ENCODE peak calls at places on chromosomes 12 and 14, in four cellular contexts. One of them, this sample, is unnamed.

GRCh38 chr12:121789800-121790748 is 3.4 kb downstream of the RHOF start:
- DNase-seq in IMR-90: peak; percentile 34
- DNase-seq in GM12878: peak; percentile 70
- DNase-seq in K562: no peak
- DNase-seq in this sample: no peak

GRCh38 chr12:19434538-19434937 is 4.8 kb upstream of the AEBP2 start:
- DNase-seq in IMR-90: no peak
- DNase-seq in GM12878: no peak
- DNase-seq in K562: no peak
- DNase-seq in this sample: no peak

GRCh38 chr14:62674833-62675232 is 370.4 kb downstream of the KCNH5 start:
- DNase-seq in IMR-90: no peak
- DNase-seq in GM12878: no peak
- DNase-seq in K562: no peak
- DNase-seq in this sample: no peak

GRCh38 chr12:96120359-96121100 is 73.6 kb upstream of the ELK3 start:
- DNase-seq in IMR-90: no peak
- DNase-seq in GM12878: peak; percentile 15
- DNase-seq in K562: no peak
- DNase-seq in this sample: no peak

GRCh38 chr14:102922490-102923200 is at the start of gene AMN:
- DNase-seq in IMR-90: no peak
- DNase-seq in GM12878: no peak
- DNase-seq in K562: peak; percentile 42
- DNase-seq in this sample: no peak

GRCh38 chr12:50041461-50041860 is 15.9 kb upstream of the ASIC1 start:
- DNase-seq in IMR-90: no peak
- DNase-seq in GM12878: no peak
- DNase-seq in K562: peak; percentile 38
- DNase-seq in this sample: no peak

GRCh38 chr12:64682572-64683277 is 72.4 kb downstream of the RASSF3 start:
- DNase-seq in IMR-90: peak; percentile 93
- DNase-seq in GM12878: no peak
- DNase-seq in K562: no peak
- DNase-seq in this sample: peak; percentile 74

GRCh38 chr12:129903956-129904769 is at the start of gene TMEM132D:
- DNase-seq in IMR-90: no peak
- DNase-seq in GM12878: no peak
- DNase-seq in K562: no peak
- DNase-seq in this sample: no peak

GRCh38 chr12:107661830-107662229 is 23.8 kb upstream of the PWP1 start:
- DNase-seq in IMR-90: no peak
- DNase-seq in GM12878: peak; percentile 42
- DNase-seq in K562: no peak
- DNase-seq in this sample: peak; percentile 39

GRCh38 chr12:9378430-9378835 is 170.2 kb upstream of the PZP start:
- DNase-seq in IMR-90: no peak
- DNase-seq in GM12878: no peak
- DNase-seq in K562: peak; percentile 39
- DNase-seq in this sample: peak; percentile 49

GRCh38 chr12:105492591-105492990 is 162.1 kb downstream of the C12orf75 start:
- DNase-seq in IMR-90: peak; percentile 43
- DNase-seq in GM12878: no peak
- DNase-seq in K562: no peak
- DNase-seq in this sample: no peak

GRCh38 chr12:42094277-42094676 is 50.4 kb downstream of the GXYLT1 start:
- DNase-seq in IMR-90: peak; percentile 72
- DNase-seq in GM12878: no peak
- DNase-seq in K562: peak; percentile 34
- DNase-seq in this sample: peak; percentile 39

GRCh38 chr14:52355016-52355430 is 40.9 kb downstream of the PTGER2 start:
- DNase-seq in IMR-90: peak; percentile 95
- DNase-seq in GM12878: no peak
- DNase-seq in K562: no peak
- DNase-seq in this sample: no peak

GRCh38 chr12:13103391-13104033 is at the start of gene GSG1:
- DNase-seq in IMR-90: peak; percentile 44
- DNase-seq in GM12878: no peak
- DNase-seq in K562: no peak
- DNase-seq in this sample: no peak

GRCh38 chr12:92551853-92552397 is 150.9 kb upstream of the PLEKHG7 start:
- DNase-seq in IMR-90: peak; percentile 73
- DNase-seq in GM12878: peak; percentile 98
- DNase-seq in K562: no peak
- DNase-seq in this sample: no peak

GRCh38 chr14:74655597-74656389 is 43.8 kb upstream of the LTBP2 start:
- DNase-seq in IMR-90: peak; percentile 61
- DNase-seq in GM12878: no peak
- DNase-seq in K562: no peak
- DNase-seq in this sample: no peak

GRCh38 chr12:130953783-130954543 is at the start of gene ADGRD1:
- DNase-seq in IMR-90: peak; percentile 3
- DNase-seq in GM12878: no peak
- DNase-seq in K562: peak; percentile 55
- DNase-seq in this sample: no peak

GRCh38 chr14:99889268-99889667 is 96.1 kb downstream of the EML1 start:
- DNase-seq in IMR-90: no peak
- DNase-seq in GM12878: no peak
- DNase-seq in K562: no peak
- DNase-seq in this sample: no peak

GRCh38 chr12:12804432-12804886 is 8.7 kb upstream of the DDX47 start:
- DNase-seq in IMR-90: peak; percentile 95
- DNase-seq in GM12878: no peak
- DNase-seq in K562: no peak
- DNase-seq in this sample: peak; percentile 68

GRCh38 chr12:88624911-88625310 is 44.6 kb upstream of the KITLG start:
- DNase-seq in IMR-90: peak; percentile 62
- DNase-seq in GM12878: no peak
- DNase-seq in K562: no peak
- DNase-seq in this sample: no peak

GRCh38 chr12:29241821-29242591 is 92.9 kb downstream of the FAR2 start:
- DNase-seq in IMR-90: peak; percentile 80
- DNase-seq in GM12878: peak; percentile 72
- DNase-seq in K562: no peak
- DNase-seq in this sample: peak; percentile 84

GRCh38 chr14:104262515-104263514 is 124.4 kb downstream of the KIF26A start:
- DNase-seq in IMR-90: no peak
- DNase-seq in GM12878: no peak
- DNase-seq in K562: no peak
- DNase-seq in this sample: no peak

GRCh38 chr12:27425306-27425705 is 21.2 kb upstream of the SMCO2 start:
- DNase-seq in IMR-90: no peak
- DNase-seq in GM12878: no peak
- DNase-seq in K562: no peak
- DNase-seq in this sample: no peak

GRCh38 chr12:132662901-132663755 is 24.0 kb downstream of the POLE start:
- DNase-seq in IMR-90: no peak
- DNase-seq in GM12878: no peak
- DNase-seq in K562: no peak
- DNase-seq in this sample: no peak

GRCh38 chr12:104752883-104753282 is 205.2 kb downstream of the SLC41A2 start:
- DNase-seq in IMR-90: no peak
- DNase-seq in GM12878: no peak
- DNase-seq in K562: no peak
- DNase-seq in this sample: no peak

GRCh38 chr12:121428883-121429282 is 29.0 kb downstream of the RNF34 start:
- DNase-seq in IMR-90: no peak
- DNase-seq in GM12878: no peak
- DNase-seq in K562: no peak
- DNase-seq in this sample: no peak

GRCh38 chr12:112540021-112540420 is 121.3 kb downstream of the PTPN11 start:
- DNase-seq in IMR-90: no peak
- DNase-seq in GM12878: no peak
- DNase-seq in K562: no peak
- DNase-seq in this sample: no peak

DNA sequence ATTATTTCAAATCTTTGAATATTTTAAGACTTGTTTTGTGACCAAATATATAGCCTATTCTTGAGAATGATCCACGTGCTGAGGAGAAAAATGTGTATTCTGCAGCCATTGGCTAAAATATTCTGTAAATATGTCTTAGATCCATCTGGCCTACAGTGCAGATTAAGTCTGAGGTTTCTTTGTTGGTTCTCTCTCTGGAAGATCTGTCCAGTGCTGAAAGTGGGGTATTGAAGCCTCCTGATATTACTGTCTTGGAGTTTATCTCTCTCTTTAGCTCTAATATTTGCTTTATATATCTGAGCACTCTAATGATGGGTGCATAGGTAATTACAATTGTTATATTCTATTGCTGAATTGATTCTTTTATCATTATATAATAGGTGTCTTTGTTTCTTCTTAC is 617.4 kb upstream of the LRFN5 start:
- DNase-seq in IMR-90: no peak
- DNase-seq in GM12878: no peak
- DNase-seq in K562: no peak
- DNase-seq in this sample: no peak
- TF ChIP-seq FOS in IMR-90: no peak
- TF ChIP-seq FOS in GM12878: no peak
- TF ChIP-seq FOS in K562: no peak
- TF ChIP-seq FOS in this sample: no peak

GRCh38 chr12:6841139-6841515 is 402 bp downstream of the GNB3 start:
- DNase-seq in IMR-90: no peak
- DNase-seq in GM12878: no peak
- DNase-seq in K562: no peak
- DNase-seq in this sample: no peak

GRCh38 chr12:6838854-6839253 is 1.9 kb upstream of the GNB3 start:
- DNase-seq in IMR-90: no peak
- DNase-seq in GM12878: no peak
- DNase-seq in K562: no peak
- DNase-seq in this sample: no peak

GRCh38 chr12:6837370-6838060 is 3.2 kb upstream of the GNB3 start:
- DNase-seq in IMR-90: no peak
- DNase-seq in GM12878: no peak
- DNase-seq in K562: no peak
- DNase-seq in this sample: no peak

GRCh38 chr12:6840428-6841138 is at the start of gene GNB3:
- DNase-seq in IMR-90: no peak
- DNase-seq in GM12878: no peak
- DNase-seq in K562: peak; percentile 27
- DNase-seq in this sample: no peak

GRCh38 chr12:6839482-6840201 is 1.1 kb upstream of the GNB3 start:
- DNase-seq in IMR-90: no peak
- DNase-seq in GM12878: no peak
- DNase-seq in K562: no peak
- DNase-seq in this sample: no peak
- H3K9ac ChIP-seq in IMR-90: no peak overlapping the region
- H3K9ac ChIP-seq in GM12878: peak overlapping the region; percentile 34
- H3K9ac ChIP-seq in K562: no peak overlapping the region
- H3K9ac ChIP-seq in this sample: no peak overlapping the region

GRCh38 chr14:20350280-20350679 is 6.8 kb downstream of the PARP2 start:
- DNase-seq in IMR-90: peak; percentile 20
- DNase-seq in GM12878: no peak
- DNase-seq in K562: no peak
- DNase-seq in this sample: peak; percentile 38
- H3K36me3 ChIP-seq in IMR-90: peaks cover 36% of the 10 kb centered on the region
- H3K36me3 ChIP-seq in GM12878: peaks cover 20% of the 10 kb centered on the region
- H3K36me3 ChIP-seq in K562: peaks cover 71% of the 10 kb centered on the region
- H3K36me3 ChIP-seq in this sample: peaks cover 11% of the 10 kb centered on the region

GRCh38 chr12:58233886-58234285 is 292.5 kb downstream of the ATP23 start:
- DNase-seq in IMR-90: no peak
- DNase-seq in GM12878: no peak
- DNase-seq in K562: no peak
- DNase-seq in this sample: no peak
- TF ChIP-seq FOS in IMR-90: no peak
- TF ChIP-seq FOS in GM12878: no peak
- TF ChIP-seq FOS in K562: no peak
- TF ChIP-seq FOS in this sample: no peak

DNA sequence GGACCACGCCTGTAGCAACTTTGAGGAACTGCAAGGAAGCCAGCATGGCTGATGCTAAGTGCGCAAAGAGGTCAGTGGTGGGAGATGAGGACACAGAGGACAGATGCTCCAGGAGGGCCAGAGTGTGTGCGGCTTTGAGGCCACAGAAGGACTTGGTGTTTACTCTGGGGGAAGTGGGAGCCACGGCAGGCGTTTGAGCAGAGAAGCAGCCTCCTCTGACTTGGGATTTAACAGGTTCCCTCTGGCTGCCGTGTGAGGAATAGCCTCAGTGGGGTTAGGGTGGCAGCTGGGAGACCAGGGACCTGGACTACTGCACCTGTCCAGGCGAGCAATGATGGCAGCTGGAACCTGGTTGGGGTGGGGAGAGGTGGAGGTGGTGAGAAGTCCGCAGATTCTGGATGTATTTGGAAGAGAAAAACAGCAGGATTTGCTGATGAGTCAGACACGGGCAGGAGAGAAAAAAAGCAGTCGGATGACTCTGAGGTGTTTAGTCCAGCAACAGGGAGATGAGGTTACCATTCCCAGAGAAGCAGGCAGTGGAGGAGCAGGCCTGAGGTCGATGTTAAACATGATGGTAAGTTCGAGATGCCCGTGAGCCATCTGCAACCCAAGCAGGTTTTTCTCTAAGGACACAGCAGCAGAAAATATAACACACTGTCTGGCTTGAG is 143.5 kb downstream of the SCARB1 start:
- DNase-seq in IMR-90: peak; percentile 82
- DNase-seq in GM12878: no peak
- DNase-seq in K562: no peak
- DNase-seq in this sample: peak; percentile 72
- H3K9ac ChIP-seq in IMR-90: no peak overlapping the region
- H3K9ac ChIP-seq in GM12878: no peak overlapping the region
- H3K9ac ChIP-seq in K562: no peak overlapping the region
- H3K9ac ChIP-seq in this sample: peak overlapping the region; percentile 71

GRCh38 chr12:124811633-124812032 is 52.0 kb downstream of the SCARB1 start:
- DNase-seq in IMR-90: no peak
- DNase-seq in GM12878: no peak
- DNase-seq in K562: no peak
- DNase-seq in this sample: no peak

GRCh38 chr12:124812356-124812755 is 51.3 kb downstream of the SCARB1 start:
- DNase-seq in IMR-90: no peak
- DNase-seq in GM12878: no peak
- DNase-seq in K562: no peak
- DNase-seq in this sample: no peak

GRCh38 chr12:124809391-124809790 is 54.3 kb downstream of the SCARB1 start:
- DNase-seq in IMR-90: no peak
- DNase-seq in GM12878: no peak
- DNase-seq in K562: no peak
- DNase-seq in this sample: no peak

GRCh38 chr12:124808276-124808675 is 55.4 kb downstream of the SCARB1 start:
- DNase-seq in IMR-90: no peak
- DNase-seq in GM12878: no peak
- DNase-seq in K562: no peak
- DNase-seq in this sample: no peak

GRCh38 chr12:124809878-124810277 is 53.8 kb downstream of the SCARB1 start:
- DNase-seq in IMR-90: peak; percentile 49
- DNase-seq in GM12878: no peak
- DNase-seq in K562: no peak
- DNase-seq in this sample: no peak
- H3K36me3 ChIP-seq in IMR-90: peaks cover 9% of the 10 kb centered on the region
- H3K36me3 ChIP-seq in GM12878: peaks cover 37% of the 10 kb centered on the region
- H3K36me3 ChIP-seq in K562: peaks cover 93% of the 10 kb centered on the region
- H3K36me3 ChIP-seq in this sample: peaks cover 12% of the 10 kb centered on the region